ENCODE peak calls at places on chromosome X, in five cellular contexts. R, L, J, O and E are unnamed samples.

GRCh38 chrX:13398073-13398823 is 78.4 kb upstream of the ATXN3L start:
- DNase-seq in R (no peak), L (no peak), J (no peak), O (no peak), E (no peak)

GRCh38 chrX:70554523-70554922 is 109.9 kb downstream of the DLG3 start:
- DNase-seq in R (no peak), L (no peak), J (no peak), O (no peak), E (no peak)

GRCh38 chrX:426881-427280 is 40.2 kb upstream of the PPP2R3B start:
- DNase-seq in R (no peak), L (no peak), J (no peak), O (no peak), E (no peak)

GRCh38 chrX:154457491-154458115 is 478 bp upstream of the PLXNA3 start:
- DNase-seq in R (peak; percentile 20), L (peak; percentile 23), J (no peak), O (no peak), E (peak; percentile 76)

GRCh38 chrX:12419591-12419990 is 281.3 kb downstream of the FRMPD4 start:
- DNase-seq in R (no peak), L (no peak), J (no peak), O (no peak), E (no peak)

GRCh38 chrX:24426340-24426913 is 38.7 kb upstream of the PDK3 start:
- DNase-seq in R (no peak), L (no peak), J (no peak), O (no peak), E (no peak)

GRCh38 chrX:19728083-19728648 is 159.2 kb downstream of the SH3KBP1 start:
- DNase-seq in R (no peak), L (no peak), J (no peak), O (no peak), E (no peak)

GRCh38 chrX:129984196-129984962 is 1.9 kb downstream of the BCORL1 start:
- DNase-seq in R (no peak), L (no peak), J (no peak), O (peak; percentile 1), E (peak; percentile 41)

GRCh38 chrX:118795528-118795927 is 28.1 kb upstream of the ZCCHC12 start:
- DNase-seq in R (no peak), L (no peak), J (no peak), O (no peak), E (no peak)

GRCh38 chrX:33171071-33171470 is 40.3 kb downstream of the DMD start:
- DNase-seq in R (no peak), L (no peak), J (no peak), O (no peak), E (no peak)

GRCh38 chrX:31058284-31058683 is 13.6 kb downstream of the FTHL17 start:
- DNase-seq in R (peak; percentile 62), L (no peak), J (peak; percentile 4), O (no peak), E (no peak)

GRCh38 chrX:12901486-12901885 is 4.9 kb upstream of the TLR8 start:
- DNase-seq in R (peak; percentile 37), L (peak; percentile 16), J (no peak), O (no peak), E (peak; percentile 40)

GRCh38 chrX:48626401-48627298 is 29.4 kb downstream of the WDR13 start:
- DNase-seq in R (no peak), L (no peak), J (no peak), O (no peak), E (no peak)

GRCh38 chrX:153321381-153322105 is at the start of gene PNMA6F:
- DNase-seq in R (no peak), L (no peak), J (no peak), O (no peak), E (no peak)

GRCh38 chrX:35919536-35920309 is at the start of gene CFAP47:
- DNase-seq in R (peak; percentile 4), L (no peak), J (peak; percentile 64), O (peak; percentile 15), E (peak; percentile 26)

GRCh38 chrX:113512700-113513395 is 672.2 kb upstream of the AMOT start:
- DNase-seq in R (no peak), L (no peak), J (no peak), O (no peak), E (no peak)